ENCODE peak calls at places on chromosomes 1 and 21, in eight cellular contexts. Y is CD8-positive, alpha-beta memory T cell; Z is stimulated activated naive CD8-positive, alpha-beta T cell treated with anti-CD3 and anti-CD28 coated beads, Interleukin-15, Interleukin-2, amounts not matched to agents 100 U/mL and 50 U/mL, for 24 hours; F is activated B cell treated with CpG ODN at 0.5 μM for 24 hours; A is HTR-8/SVneo; V is RPMI8226; L is T-helper 1 cell; U is stimulated activated CD4-positive, alpha-beta T cell treated with anti-CD3 and anti-CD28 coated beads, Interleukin-15, amount 100 ng/mL, for 1 hour. P is an unnamed sample.

GRCh38 chr1:113811353-113811887 is 856 bp downstream of the RSBN1 start:
- DNase-seq in Y (no peak), Z (peak), F (no peak), A (no peak), V (peak), L (no peak), U (peak), P (no peak)

GRCh38 chr1:26471201-26471497 is 1.1 kb upstream of the HMGN2 start:
- DNase-seq in Y (peak), Z (no peak), F (no peak), A (no peak), V (no peak), L (no peak), U (no peak), P (no peak)

GRCh38 chr21:37071561-37072238 is 1.2 kb downstream of the PIGP start:
- DNase-seq in Y (no peak), Z (peak), F (no peak), A (peak), V (no peak), L (peak), U (no peak), P (no peak)

GRCh38 chr1:195721210-195721971 is 886.8 kb downstream of the KCNT2 start:
- DNase-seq in Y (no peak), Z (no peak), F (no peak), A (no peak), V (no peak), L (no peak), U (no peak), P (no peak)

GRCh38 chr21:33112670-33113596 is 43.0 kb downstream of the OLIG1 start:
- DNase-seq in Y (no peak), Z (no peak), F (no peak), A (no peak), V (no peak), L (no peak), U (no peak), P (no peak)

GRCh38 chr1:225880636-225881035 is 1.5 kb downstream of the TMEM63A start:
- DNase-seq in Y (no peak), Z (no peak), F (no peak), A (no peak), V (peak), L (no peak), U (no peak), P (no peak)

GRCh38 chr1:3337798-3338724 is 116.4 kb upstream of the ARHGEF16 start:
- DNase-seq in Y (no peak), Z (no peak), F (no peak), A (no peak), V (no peak), L (no peak), U (no peak), P (no peak)

GRCh38 chr21:42218836-42219605 is at the start of gene ABCG1:
- DNase-seq in Y (peak), Z (peak), F (peak), A (no peak), V (peak), L (peak), U (no peak), P (no peak)

GRCh38 chr1:85025940-85026339 is 22.4 kb downstream of the MCOLN3 start:
- DNase-seq in Y (no peak), Z (no peak), F (no peak), A (no peak), V (no peak), L (no peak), U (no peak), P (no peak)

GRCh38 chr1:155719703-155720102 is 30.8 kb downstream of the DAP3 start:
- DNase-seq in Y (no peak), Z (no peak), F (no peak), A (no peak), V (no peak), L (no peak), U (no peak), P (no peak)

P was measured in SIG-M5.